ENCODE peak calls at places on chromosomes 16 and 17, in four cellular contexts. B, I, F and O are unnamed samples.

GRCh38 chr17:57577751-57578607 is 167.1 kb downstream of the CCDC182 start:
- DNase-seq in I (peak), F (no peak), B (no peak), O (no peak)

GRCh38 chr16:2992383-2993081 is 12.3 kb upstream of the PKMYT1 start:
- DNase-seq in I (no peak), B (no peak), F (no peak), O (no peak)

GRCh38 chr17:39939031-39939430 is 11.5 kb downstream of the LRRC3C start:
- DNase-seq in I (no peak), B (no peak), F (no peak), O (no peak)

GRCh38 chr17:2718150-2718938 is 6.8 kb upstream of the CLUH start:
- DNase-seq in B (no peak), I (no peak), F (no peak), O (no peak)

GRCh38 chr17:3571043-3571900 is 13.7 kb upstream of the TRPV3 start:
- DNase-seq in I (no peak), F (no peak), B (no peak), O (no peak)

GRCh38 chr17:21376835-21377690 is 906 bp downstream of the KCNJ12 start:
- DNase-seq in F (peak), I (peak), B (no peak), O (peak)

GRCh38 chr16:54455021-54455725 is 168.6 kb upstream of the IRX3 start:
- DNase-seq in F (no peak), I (peak), B (no peak), O (no peak)

GRCh38 chr16:86093801-86094750 is 195.1 kb downstream of the IRF8 start:
- DNase-seq in B (no peak), I (no peak), F (peak), O (no peak)

GRCh38 chr16:87850009-87851006 is 19.0 kb downstream of the SLC7A5 start:
- DNase-seq in B (no peak), I (peak), F (peak), O (peak)

GRCh38 chr17:18037482-18037881 is 1.5 kb downstream of the ATPAF2 start:
- DNase-seq in I (no peak), F (no peak), B (no peak), O (no peak)

GRCh38 chr17:8961861-8962260 is 3.6 kb downstream of the PIK3R5 start:
- DNase-seq in F (no peak), B (no peak), I (no peak), O (no peak)
- TF ChIP-seq TEAD4 in F (no peak), B (no peak), I (no peak), O (no peak)

GRCh38 chr17:7951143-7951792 is 19.3 kb downstream of the CNTROB start:
- DNase-seq in F (no peak), B (no peak), I (no peak), O (no peak)
- TF ChIP-seq TEAD4 in F (no peak), B (no peak), I (no peak), O (no peak)

GRCh38 chr16:14334366-14335105 is 263.4 kb downstream of the MRTFB start:
- DNase-seq in I (no peak), F (no peak), B (no peak), O (no peak)
- TF ChIP-seq TEAD4 in I (no peak), F (no peak), B (no peak), O (no peak)

DNA sequence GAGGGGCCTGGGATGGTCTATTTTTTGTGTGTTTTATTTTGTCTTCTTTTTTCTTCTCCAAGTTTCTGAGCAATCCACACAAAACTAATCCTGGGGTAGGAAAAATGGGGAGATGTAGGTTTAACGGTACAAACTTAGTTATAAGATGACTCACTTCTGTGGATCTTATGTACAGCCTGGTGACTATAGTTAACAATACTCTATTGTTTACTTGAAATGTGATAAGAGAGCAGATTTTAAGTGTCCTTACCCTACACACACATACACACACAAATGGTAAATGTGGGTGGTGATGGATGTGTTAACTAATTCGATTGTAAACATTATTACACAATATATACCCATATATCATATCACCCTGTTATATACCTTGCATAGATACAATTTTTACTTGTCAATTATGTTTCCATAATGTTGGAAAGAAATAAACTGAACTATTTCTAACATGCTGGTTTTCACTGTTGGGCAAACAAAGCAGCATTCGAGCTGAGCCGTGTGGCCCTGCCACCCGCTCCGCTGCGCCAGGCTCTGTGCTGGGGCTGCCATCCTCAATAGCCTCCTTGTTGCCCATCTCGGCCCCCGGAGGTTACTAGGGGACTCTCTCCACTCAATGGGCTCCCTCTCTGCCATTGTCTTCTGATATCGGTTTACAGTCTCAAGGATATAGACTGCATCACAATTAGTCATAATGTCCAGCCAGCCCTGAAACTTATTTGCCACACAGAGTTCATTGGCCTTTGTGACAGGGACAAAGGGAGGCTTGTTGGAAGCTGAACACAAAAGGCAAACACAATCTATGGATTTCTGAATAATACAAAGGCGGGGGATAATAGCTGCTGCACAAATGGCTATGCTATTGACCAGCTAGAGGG is 380.3 kb upstream of the MAF start:
- DNase-seq in F (no peak), I (no peak), B (no peak), O (no peak)
- TF ChIP-seq TEAD4 in F (no peak), I (no peak), B (no peak), O (no peak)

DNA sequence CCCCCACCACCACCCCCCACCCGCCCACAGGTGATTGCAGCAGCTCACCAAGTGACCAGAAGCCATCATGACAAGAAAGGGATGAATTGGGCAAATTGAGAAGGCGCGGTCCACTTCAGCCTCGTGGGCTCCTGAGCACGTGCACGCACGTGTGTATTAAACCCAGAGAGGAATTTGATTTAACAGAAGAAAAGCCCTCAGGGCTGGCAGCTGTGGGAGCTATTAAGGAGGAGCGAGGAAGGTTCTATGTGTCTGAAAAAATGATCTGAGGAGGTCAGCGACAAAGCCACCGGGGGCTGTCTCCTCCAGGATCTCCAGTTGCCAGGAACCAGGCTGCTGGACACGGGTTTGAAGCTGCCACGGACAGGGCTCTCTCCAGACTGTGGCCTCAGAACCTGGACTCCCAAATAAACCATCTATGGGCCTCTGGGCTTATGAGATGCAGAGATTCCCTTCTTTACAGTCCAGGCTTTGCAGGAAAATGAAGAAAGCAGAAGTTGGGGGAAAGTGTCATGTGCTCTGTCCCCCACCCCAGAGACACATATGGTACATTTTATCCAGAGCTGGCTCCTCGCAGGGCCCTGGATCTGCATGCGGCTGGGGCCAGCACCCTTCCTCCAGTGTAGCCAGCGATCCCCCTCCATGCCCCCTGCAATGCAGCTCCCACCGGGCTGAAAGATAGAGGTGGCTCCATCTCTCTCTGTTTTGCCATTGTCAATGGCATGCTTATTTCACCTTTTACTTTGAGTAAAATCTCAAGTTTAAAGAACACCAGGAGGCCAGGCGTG is 219.7 kb upstream of the RPL38 start:
- DNase-seq in B (no peak), I (no peak), F (no peak), O (no peak)
- TF ChIP-seq TEAD4 in B (no peak), I (no peak), F (no peak), O (no peak)